ENCODE peak calls at places on chromosomes 5 and 9, in eight cellular contexts. F is iPS-NIHi11; N is fibroblast of the conjunctiva; H is T-helper 2 cell; E is H54; A is hippocampal formation; B is stimulated activated naive CD8-positive, alpha-beta T cell treated with anti-CD3 and anti-CD28 coated beads, Interleukin-15, amount 100 ng/mL, for 72 hours; S is stimulated activated effector memory CD8-positive, alpha-beta T cell treated with anti-CD3 and anti-CD28 coated beads, Interleukin-12 subunit alpha, Interleukin-12 subunit beta, amount 100 ng/mL, for 72 hours. V is an unnamed sample.

GRCh38 chr5:170223349-170223748 is 9.4 kb upstream of the C5orf58 start:
- DNase-seq in F (no peak), N (no peak), H (no peak), E (no peak), A (no peak), B (no peak), S (no peak), V (no peak)

GRCh38 chr9:21533597-21533996 is 51.5 kb upstream of the IFNE start:
- DNase-seq in F (no peak), N (no peak), H (no peak), E (no peak), A (no peak), B (no peak), S (no peak), V (no peak)

GRCh38 chr5:41517909-41518308 is 7.5 kb upstream of the PLCXD3 start:
- DNase-seq in F (no peak), N (no peak), H (no peak), E (no peak), A (no peak), B (no peak), S (no peak), V (no peak)

GRCh38 chr9:37464006-37464405 is 1.2 kb downstream of the ZBTB5 start:
- DNase-seq in F (no peak), N (no peak), H (no peak), E (no peak), A (no peak), B (no peak), S (no peak), V (no peak)

GRCh38 chr9:7104625-7105024 is 346.9 kb downstream of the KDM4C start:
- DNase-seq in F (no peak), N (no peak), H (no peak), E (no peak), A (no peak), B (no peak), S (no peak), V (peak)

GRCh38 chr9:14292181-14292773 is 21.7 kb downstream of the NFIB start:
- DNase-seq in F (no peak), N (no peak), H (no peak), E (no peak), A (no peak), B (no peak), S (no peak), V (no peak)

GRCh38 chr5:67815455-67816391 is 399.8 kb upstream of the PIK3R1 start:
- DNase-seq in F (no peak), N (no peak), H (no peak), E (no peak), A (no peak), B (no peak), S (no peak), V (no peak)

GRCh38 chr5:81286059-81286617 is 15.2 kb upstream of the ZCCHC9 start:
- DNase-seq in F (peak), N (no peak), H (no peak), E (no peak), A (no peak), B (no peak), S (no peak), V (no peak)

GRCh38 chr5:173885481-173886010 is 2.6 kb upstream of the CPEB4 start:
- DNase-seq in F (no peak), N (no peak), H (no peak), E (no peak), A (no peak), B (no peak), S (peak), V (no peak)

GRCh38 chr9:111034573-111035539 is 3.4 kb downstream of the LPAR1 start:
- DNase-seq in F (no peak), N (no peak), H (no peak), E (no peak), A (no peak), B (no peak), S (no peak), V (no peak)

GRCh38 chr5:98638701-98639100 is 134.8 kb upstream of the RGMB start:
- DNase-seq in F (no peak), N (no peak), H (no peak), E (no peak), A (no peak), B (no peak), S (no peak), V (no peak)

GRCh38 chr9:92151691-92152393 is 36.6 kb upstream of the SPTLC1 start:
- DNase-seq in F (no peak), N (no peak), H (no peak), E (peak), A (no peak), B (no peak), S (peak), V (peak)

GRCh38 chr9:123234853-123235252 is 33.5 kb downstream of the STRBP start:
- DNase-seq in F (no peak), N (no peak), H (no peak), E (no peak), A (no peak), B (no peak), S (no peak), V (no peak)

GRCh38 chr5:42586625-42587024 is 163.4 kb downstream of the GHR start:
- DNase-seq in F (no peak), N (no peak), H (no peak), E (no peak), A (no peak), B (no peak), S (no peak), V (no peak)

GRCh38 chr5:55234171-55234700 is 828 bp upstream of the CCNO start:
- DNase-seq in F (peak), N (no peak), H (no peak), E (peak), A (no peak), B (no peak), S (no peak), V (peak)

GRCh38 chr5:17379188-17379951 is 118.7 kb upstream of the TAF11L2 start:
- DNase-seq in F (no peak), N (no peak), H (no peak), E (no peak), A (no peak), B (no peak), S (no peak), V (no peak)

GRCh38 chr5:158140120-158140778 is 281.3 kb upstream of the CLINT1 start:
- DNase-seq in F (peak), N (no peak), H (no peak), E (no peak), A (no peak), B (no peak), S (no peak), V (peak)

GRCh38 chr5:73158313-73158712 is 14.7 kb upstream of the TMEM174 start:
- DNase-seq in F (no peak), N (no peak), H (no peak), E (no peak), A (no peak), B (no peak), S (no peak), V (no peak)

GRCh38 chr5:16690243-16690839 is 73.5 kb upstream of the RETREG1 start:
- DNase-seq in F (peak), N (no peak), H (no peak), E (peak), A (peak), B (peak), S (no peak), V (peak)

GRCh38 chr5:63043792-63044191 is 465.2 kb downstream of the LRRC70 start:
- DNase-seq in F (peak), N (no peak), H (no peak), E (no peak), A (no peak), B (no peak), S (no peak), V (no peak)

GRCh38 chr9:16516887-16517286 is 353.6 kb downstream of the BNC2 start:
- DNase-seq in F (no peak), N (no peak), H (no peak), E (no peak), A (no peak), B (no peak), S (no peak), V (peak)

GRCh38 chr9:86329649-86330048 is 24.6 kb downstream of the TUT7 start:
- DNase-seq in F (no peak), N (no peak), H (no peak), E (no peak), A (no peak), B (no peak), S (no peak), V (no peak)

GRCh38 chr5:60161340-60161934 is 267.9 kb upstream of the PDE4D start:
- DNase-seq in F (peak), N (peak), H (no peak), E (no peak), A (no peak), B (no peak), S (no peak), V (no peak)

GRCh38 chr5:71482132-71482531 is 26.7 kb downstream of the BDP1 start:
- DNase-seq in F (no peak), N (no peak), H (no peak), E (no peak), A (no peak), B (no peak), S (no peak), V (no peak)

GRCh38 chr5:96258692-96259091 is 174.4 kb downstream of the PCSK1 start:
- DNase-seq in F (no peak), N (no peak), H (no peak), E (no peak), A (no peak), B (no peak), S (no peak), V (no peak)

GRCh38 chr5:80064124-80064523 is 29.0 kb downstream of the THBS4 start:
- DNase-seq in F (no peak), N (peak), H (no peak), E (no peak), A (no peak), B (no peak), S (no peak), V (no peak)

GRCh38 chr5:71475788-71476384 is 20.4 kb downstream of the BDP1 start:
- DNase-seq in F (peak), N (no peak), H (no peak), E (peak), A (peak), B (no peak), S (no peak), V (peak)

GRCh38 chr9:96612105-96612965 is 7.3 kb downstream of the CDC14B start:
- DNase-seq in F (no peak), N (peak), H (no peak), E (peak), A (peak), B (no peak), S (no peak), V (peak)

GRCh38 chr5:38591450-38591849 is 35.0 kb upstream of the LIFR start:
- DNase-seq in F (no peak), N (no peak), H (no peak), E (no peak), A (no peak), B (no peak), S (no peak), V (no peak)

V was measured in ELF-1.